ENCODE peak calls at places on chromosomes 12 and 14, in nine cellular contexts. A is AG09309; R is endothelial cell; E is putamen; O is HCT116; T is activated CD4-positive, CD25-positive, alpha-beta regulatory T cell treated with anti-CD3 and anti-CD28 coated beads, Interleukin-2, amount 50 U/mL, for 72 hours; C is Ammon's horn; S is NAMALWA; B is activated CD4-positive, alpha-beta T cell treated with anti-CD3 and anti-CD28 coated beads, Interleukin-2, amount 50 U/mL, for 1 hour. P is an unnamed sample.

GRCh38 chr12:104307655-104308000 is 4.1 kb downstream of the EID3 start:
- DNase-seq in A (no peak), B (no peak), T (no peak), S (no peak), E (no peak), R (no peak), O (no peak), C (no peak), P (no peak)

GRCh38 chr12:67535176-67535575 is 113.4 kb upstream of the DYRK2 start:
- DNase-seq in B (no peak), A (no peak), T (no peak), C (no peak), R (no peak), O (no peak), E (no peak), S (no peak), P (no peak)

GRCh38 chr12:109228664-109229063 is 80.4 kb downstream of the FOXN4 start:
- DNase-seq in R (no peak), B (no peak), T (no peak), C (no peak), A (no peak), S (no peak), E (no peak), O (no peak), P (no peak)

GRCh38 chr12:56221233-56221756 is 427 bp downstream of the RNF41 start:
- DNase-seq in R (peak), E (peak), A (peak), S (no peak), C (peak), B (peak), T (no peak), O (no peak), P (no peak)

GRCh38 chr14:78291958-78292357 is 121.8 kb downstream of the NRXN3 start:
- DNase-seq in R (no peak), T (no peak), C (no peak), S (no peak), B (no peak), E (no peak), O (no peak), A (no peak), P (no peak)

GRCh38 chr14:50839048-50839447 is 8.1 kb upstream of the NIN start:
- DNase-seq in T (no peak), R (no peak), A (no peak), O (no peak), E (no peak), C (no peak), S (no peak), B (no peak), P (no peak)

GRCh38 chr14:98592611-98593170 is 679.3 kb downstream of the BCL11B start:
- DNase-seq in A (no peak), S (no peak), T (no peak), R (no peak), E (no peak), O (no peak), C (no peak), B (no peak), P (no peak)

GRCh38 chr12:9363145-9363544 is 154.9 kb upstream of the PZP start:
- DNase-seq in B (no peak), T (no peak), S (no peak), R (no peak), E (no peak), A (no peak), C (no peak), O (no peak), P (peak)

GRCh38 chr12:74747305-74747704 is 209.7 kb downstream of the ATXN7L3B start:
- DNase-seq in E (no peak), R (no peak), T (no peak), A (no peak), O (peak), B (no peak), S (no peak), C (no peak), P (no peak)

GRCh38 chr12:43964966-43965365 is 129.1 kb downstream of the TMEM117 start:
- DNase-seq in A (no peak), S (no peak), C (no peak), B (no peak), E (peak), O (no peak), T (no peak), R (no peak), P (no peak)

GRCh38 chr14:89674906-89675305 is 257.9 kb upstream of the FOXN3 start:
- DNase-seq in R (no peak), E (no peak), B (no peak), O (no peak), S (no peak), C (no peak), A (no peak), T (no peak), P (no peak)

GRCh38 chr14:43041207-43041606 is 1434.5 kb downstream of the LRFN5 start:
- DNase-seq in S (no peak), A (no peak), C (no peak), E (no peak), O (no peak), R (no peak), B (no peak), T (no peak), P (no peak)

P was measured in activated T-helper 2 cell treated with anti-CD3 and anti-CD28 coated beads, Interferon-gamma antibody, Interleukin-2, Interleukin-4, amounts not matched to agents 10 μg/mL and 5 μg/mL and 100 μg/mL, durations not matched to agents 14 hours and 24 hours and 36 hours.